ENCODE peak calls at places on chromosomes 3 and 15, in six cellular contexts. One of them, this sample, is unnamed.

GRCh38 chr15:61364871-61365270 is 135.8 kb upstream of the RORA start:
- DNase-seq in CD8-positive, alpha-beta T cell: no peak
- DNase-seq in AG20443: no peak
- DNase-seq in NCI-H510A: peak; percentile 82
- DNase-seq in mucosa of descending colon: no peak
- DNase-seq in left ventricle myocardium inferior: no peak
- DNase-seq in this sample: no peak

GRCh38 chr3:177491301-177492031 is 294.2 kb upstream of the TBL1XR1 start:
- DNase-seq in CD8-positive, alpha-beta T cell: no peak
- DNase-seq in left ventricle myocardium inferior: no peak
- DNase-seq in NCI-H510A: no peak
- DNase-seq in mucosa of descending colon: no peak
- DNase-seq in AG20443: peak; percentile 49
- DNase-seq in this sample: no peak

GRCh38 chr3:69282191-69282590 is 103.7 kb downstream of the FRMD4B start:
- DNase-seq in mucosa of descending colon: no peak
- DNase-seq in CD8-positive, alpha-beta T cell: peak; percentile 46
- DNase-seq in left ventricle myocardium inferior: no peak
- DNase-seq in NCI-H510A: no peak
- DNase-seq in AG20443: no peak
- DNase-seq in this sample: peak; percentile 84

GRCh38 chr3:94115482-94115881 is 52.6 kb downstream of the NSUN3 start:
- DNase-seq in CD8-positive, alpha-beta T cell: no peak
- DNase-seq in NCI-H510A: no peak
- DNase-seq in mucosa of descending colon: no peak
- DNase-seq in AG20443: peak; percentile 34
- DNase-seq in left ventricle myocardium inferior: no peak
- DNase-seq in this sample: no peak

GRCh38 chr15:96593735-96594134 is 263.2 kb downstream of the NR2F2 start:
- DNase-seq in CD8-positive, alpha-beta T cell: no peak
- DNase-seq in AG20443: no peak
- DNase-seq in NCI-H510A: no peak
- DNase-seq in mucosa of descending colon: no peak
- DNase-seq in left ventricle myocardium inferior: no peak
- DNase-seq in this sample: no peak

GRCh38 chr3:171168086-171168485 is 141.6 kb upstream of the SLC2A2 start:
- DNase-seq in NCI-H510A: peak; percentile 39
- DNase-seq in CD8-positive, alpha-beta T cell: no peak
- DNase-seq in AG20443: peak; percentile 66
- DNase-seq in mucosa of descending colon: no peak
- DNase-seq in left ventricle myocardium inferior: no peak
- DNase-seq in this sample: no peak

GRCh38 chr3:102006812-102007485 is 157.6 kb downstream of the NFKBIZ start:
- DNase-seq in CD8-positive, alpha-beta T cell: no peak
- DNase-seq in NCI-H510A: no peak
- DNase-seq in mucosa of descending colon: no peak
- DNase-seq in AG20443: peak; percentile 86
- DNase-seq in left ventricle myocardium inferior: peak; percentile 23
- DNase-seq in this sample: no peak

GRCh38 chr3:126216416-126216815 is 36.0 kb upstream of the ALDH1L1 start:
- DNase-seq in left ventricle myocardium inferior: no peak
- DNase-seq in CD8-positive, alpha-beta T cell: no peak
- DNase-seq in AG20443: peak; percentile 39
- DNase-seq in mucosa of descending colon: no peak
- DNase-seq in NCI-H510A: no peak
- DNase-seq in this sample: no peak

GRCh38 chr3:40713795-40714194 is 189.0 kb downstream of the ZNF621 start:
- DNase-seq in AG20443: no peak
- DNase-seq in left ventricle myocardium inferior: no peak
- DNase-seq in NCI-H510A: no peak
- DNase-seq in mucosa of descending colon: no peak
- DNase-seq in CD8-positive, alpha-beta T cell: no peak
- DNase-seq in this sample: no peak

GRCh38 chr3:47613723-47614122 is 35.1 kb upstream of the CSPG5 start:
- DNase-seq in CD8-positive, alpha-beta T cell: no peak
- DNase-seq in mucosa of descending colon: no peak
- DNase-seq in left ventricle myocardium inferior: no peak
- DNase-seq in AG20443: no peak
- DNase-seq in NCI-H510A: no peak
- DNase-seq in this sample: no peak

GRCh38 chr15:56468271-56468912 is 3.5 kb upstream of the MNS1 start:
- DNase-seq in mucosa of descending colon: no peak
- DNase-seq in NCI-H510A: no peak
- DNase-seq in CD8-positive, alpha-beta T cell: no peak
- DNase-seq in AG20443: no peak
- DNase-seq in left ventricle myocardium inferior: no peak
- DNase-seq in this sample: no peak

GRCh38 chr3:20054549-20054987 is 14.3 kb downstream of the KAT2B start:
- DNase-seq in left ventricle myocardium inferior: no peak
- DNase-seq in NCI-H510A: peak; percentile 20
- DNase-seq in CD8-positive, alpha-beta T cell: peak; percentile 77
- DNase-seq in mucosa of descending colon: no peak
- DNase-seq in AG20443: peak; percentile 57
- DNase-seq in this sample: peak; percentile 87

GRCh38 chr3:177337548-177338331 is 140.5 kb upstream of the TBL1XR1 start:
- DNase-seq in AG20443: peak; percentile 40
- DNase-seq in left ventricle myocardium inferior: no peak
- DNase-seq in CD8-positive, alpha-beta T cell: peak; percentile 63
- DNase-seq in mucosa of descending colon: no peak
- DNase-seq in NCI-H510A: no peak
- DNase-seq in this sample: peak; percentile 90

GRCh38 chr3:9248232-9249191 is 934 bp downstream of the SRGAP3 start:
- DNase-seq in NCI-H510A: no peak
- DNase-seq in left ventricle myocardium inferior: no peak
- DNase-seq in mucosa of descending colon: no peak
- DNase-seq in AG20443: no peak
- DNase-seq in CD8-positive, alpha-beta T cell: no peak
- DNase-seq in this sample: no peak

GRCh38 chr3:118137783-118138182 is 896.9 kb downstream of the IGSF11 start:
- DNase-seq in mucosa of descending colon: no peak
- DNase-seq in NCI-H510A: no peak
- DNase-seq in CD8-positive, alpha-beta T cell: no peak
- DNase-seq in left ventricle myocardium inferior: no peak
- DNase-seq in AG20443: no peak
- DNase-seq in this sample: no peak

GRCh38 chr15:30072630-30073029 is 10.1 kb upstream of the GOLGA8J start:
- DNase-seq in NCI-H510A: no peak
- DNase-seq in AG20443: no peak
- DNase-seq in CD8-positive, alpha-beta T cell: no peak
- DNase-seq in mucosa of descending colon: no peak
- DNase-seq in left ventricle myocardium inferior: no peak
- DNase-seq in this sample: no peak

GRCh38 chr15:60212536-60212935 is 185.2 kb downstream of the ANXA2 start:
- DNase-seq in AG20443: peak; percentile 22
- DNase-seq in mucosa of descending colon: no peak
- DNase-seq in NCI-H510A: no peak
- DNase-seq in CD8-positive, alpha-beta T cell: no peak
- DNase-seq in left ventricle myocardium inferior: no peak
- DNase-seq in this sample: no peak

GRCh38 chr15:95549168-95549738 is 781.2 kb upstream of the NR2F2 start:
- DNase-seq in left ventricle myocardium inferior: no peak
- DNase-seq in AG20443: no peak
- DNase-seq in mucosa of descending colon: no peak
- DNase-seq in NCI-H510A: no peak
- DNase-seq in CD8-positive, alpha-beta T cell: no peak
- DNase-seq in this sample: no peak

GRCh38 chr3:108472011-108472591 is 38.3 kb downstream of the MYH15 start:
- DNase-seq in AG20443: peak; percentile 54
- DNase-seq in CD8-positive, alpha-beta T cell: no peak
- DNase-seq in left ventricle myocardium inferior: no peak
- DNase-seq in NCI-H510A: no peak
- DNase-seq in mucosa of descending colon: no peak
- DNase-seq in this sample: no peak

GRCh38 chr15:40510201-40510600 is 39.4 kb downstream of the CHST14 start:
- DNase-seq in AG20443: no peak
- DNase-seq in left ventricle myocardium inferior: no peak
- DNase-seq in mucosa of descending colon: no peak
- DNase-seq in NCI-H510A: no peak
- DNase-seq in CD8-positive, alpha-beta T cell: no peak
- DNase-seq in this sample: no peak

GRCh38 chr3:21920431-21920830 is 169.4 kb upstream of the ZNF385D start:
- DNase-seq in left ventricle myocardium inferior: no peak
- DNase-seq in NCI-H510A: no peak
- DNase-seq in AG20443: peak; percentile 60
- DNase-seq in mucosa of descending colon: no peak
- DNase-seq in CD8-positive, alpha-beta T cell: no peak
- DNase-seq in this sample: no peak

GRCh38 chr3:111326144-111326995 is 215.6 kb upstream of the CD96 start:
- DNase-seq in NCI-H510A: no peak
- DNase-seq in left ventricle myocardium inferior: no peak
- DNase-seq in CD8-positive, alpha-beta T cell: no peak
- DNase-seq in mucosa of descending colon: no peak
- DNase-seq in AG20443: peak; percentile 36
- DNase-seq in this sample: no peak

GRCh38 chr15:100987143-100987542 is 68.0 kb downstream of the LRRK1 start:
- DNase-seq in left ventricle myocardium inferior: no peak
- DNase-seq in NCI-H510A: no peak
- DNase-seq in CD8-positive, alpha-beta T cell: no peak
- DNase-seq in AG20443: peak; percentile 57
- DNase-seq in mucosa of descending colon: no peak
- DNase-seq in this sample: no peak

GRCh38 chr3:143150979-143151726 is 31.6 kb downstream of the CHST2 start:
- DNase-seq in NCI-H510A: no peak
- DNase-seq in left ventricle myocardium inferior: peak; percentile 26
- DNase-seq in CD8-positive, alpha-beta T cell: no peak
- DNase-seq in AG20443: peak; percentile 57
- DNase-seq in mucosa of descending colon: no peak
- DNase-seq in this sample: no peak

GRCh38 chr3:195543642-195544536 is 764 bp upstream of the PPP1R2 start:
- DNase-seq in NCI-H510A: no peak
- DNase-seq in AG20443: no peak
- DNase-seq in left ventricle myocardium inferior: no peak
- DNase-seq in CD8-positive, alpha-beta T cell: no peak
- DNase-seq in mucosa of descending colon: peak; percentile 70
- DNase-seq in this sample: no peak

GRCh38 chr3:42649006-42649405 is 4.5 kb upstream of the ZBTB47 start:
- DNase-seq in CD8-positive, alpha-beta T cell: no peak
- DNase-seq in mucosa of descending colon: no peak
- DNase-seq in NCI-H510A: no peak
- DNase-seq in AG20443: no peak
- DNase-seq in left ventricle myocardium inferior: no peak
- DNase-seq in this sample: no peak

This sample was measured in natural killer cell treated with Interleukin-12 subunit alpha and Interleukin-12 subunit beta and Interleukin-15 and Interleukin-18, amount 100 ng/mL, for 72 hours.